ENCODE peak calls at places on chromosome 12, in five cellular contexts. One of them, this sample, is unnamed.

GRCh38 chr12:28698541-28698940 is 450.5 kb upstream of the FAR2 start:
- DNase-seq in left kidney: no peak
- DNase-seq in AG09319: no peak
- DNase-seq in stimulated activated CD8-positive, alpha-beta memory T cell treated with anti-CD3 and anti-CD28 coated beads, Interleukin-2, amount 100 ng/mL, for 1 hour: no peak
- DNase-seq in NCI-H1092 treated with DMSO at 0.1 percent for 48 hours: no peak
- DNase-seq in this sample: no peak

GRCh38 chr12:1566449-1567135 is 27.8 kb downstream of the FBXL14 start:
- DNase-seq in left kidney: peak
- DNase-seq in AG09319: no peak
- DNase-seq in stimulated activated CD8-positive, alpha-beta memory T cell treated with anti-CD3 and anti-CD28 coated beads, Interleukin-2, amount 100 ng/mL, for 1 hour: no peak
- DNase-seq in NCI-H1092 treated with DMSO at 0.1 percent for 48 hours: no peak
- DNase-seq in this sample: no peak

GRCh38 chr12:95459310-95459709 is 14.6 kb upstream of the METAP2 start:
- DNase-seq in left kidney: no peak
- DNase-seq in AG09319: no peak
- DNase-seq in stimulated activated CD8-positive, alpha-beta memory T cell treated with anti-CD3 and anti-CD28 coated beads, Interleukin-2, amount 100 ng/mL, for 1 hour: no peak
- DNase-seq in NCI-H1092 treated with DMSO at 0.1 percent for 48 hours: no peak
- DNase-seq in this sample: no peak

GRCh38 chr12:110022980-110023633 is 23.9 kb downstream of the ANKRD13A start:
- DNase-seq in left kidney: no peak
- DNase-seq in AG09319: peak
- DNase-seq in stimulated activated CD8-positive, alpha-beta memory T cell treated with anti-CD3 and anti-CD28 coated beads, Interleukin-2, amount 100 ng/mL, for 1 hour: no peak
- DNase-seq in NCI-H1092 treated with DMSO at 0.1 percent for 48 hours: no peak
- DNase-seq in this sample: peak

GRCh38 chr12:95185834-95186233 is 31.4 kb downstream of the FGD6 start:
- DNase-seq in left kidney: no peak
- DNase-seq in AG09319: no peak
- DNase-seq in stimulated activated CD8-positive, alpha-beta memory T cell treated with anti-CD3 and anti-CD28 coated beads, Interleukin-2, amount 100 ng/mL, for 1 hour: no peak
- DNase-seq in NCI-H1092 treated with DMSO at 0.1 percent for 48 hours: no peak
- DNase-seq in this sample: no peak

GRCh38 chr12:132204822-132205270 is 60.6 kb downstream of the NOC4L start:
- DNase-seq in left kidney: no peak
- DNase-seq in AG09319: no peak
- DNase-seq in stimulated activated CD8-positive, alpha-beta memory T cell treated with anti-CD3 and anti-CD28 coated beads, Interleukin-2, amount 100 ng/mL, for 1 hour: no peak
- DNase-seq in NCI-H1092 treated with DMSO at 0.1 percent for 48 hours: no peak
- DNase-seq in this sample: no peak

GRCh38 chr12:96167492-96167891 is 26.7 kb upstream of the ELK3 start:
- DNase-seq in left kidney: no peak
- DNase-seq in AG09319: no peak
- DNase-seq in stimulated activated CD8-positive, alpha-beta memory T cell treated with anti-CD3 and anti-CD28 coated beads, Interleukin-2, amount 100 ng/mL, for 1 hour: no peak
- DNase-seq in NCI-H1092 treated with DMSO at 0.1 percent for 48 hours: no peak
- DNase-seq in this sample: no peak

GRCh38 chr12:6363330-6364036 is 11.9 kb downstream of the SCNN1A start:
- DNase-seq in left kidney: peak
- DNase-seq in AG09319: no peak
- DNase-seq in stimulated activated CD8-positive, alpha-beta memory T cell treated with anti-CD3 and anti-CD28 coated beads, Interleukin-2, amount 100 ng/mL, for 1 hour: peak
- DNase-seq in NCI-H1092 treated with DMSO at 0.1 percent for 48 hours: no peak
- DNase-seq in this sample: peak

GRCh38 chr12:15831315-15831993 is 42.3 kb upstream of the EPS8 start:
- DNase-seq in left kidney: no peak
- DNase-seq in AG09319: no peak
- DNase-seq in stimulated activated CD8-positive, alpha-beta memory T cell treated with anti-CD3 and anti-CD28 coated beads, Interleukin-2, amount 100 ng/mL, for 1 hour: no peak
- DNase-seq in NCI-H1092 treated with DMSO at 0.1 percent for 48 hours: no peak
- DNase-seq in this sample: no peak

GRCh38 chr12:124730455-124730932 is 133.2 kb downstream of the SCARB1 start:
- DNase-seq in left kidney: peak
- DNase-seq in AG09319: no peak
- DNase-seq in stimulated activated CD8-positive, alpha-beta memory T cell treated with anti-CD3 and anti-CD28 coated beads, Interleukin-2, amount 100 ng/mL, for 1 hour: no peak
- DNase-seq in NCI-H1092 treated with DMSO at 0.1 percent for 48 hours: peak
- DNase-seq in this sample: peak

GRCh38 chr12:27828196-27828595 is 48.2 kb upstream of the MANSC4 start:
- DNase-seq in left kidney: no peak
- DNase-seq in AG09319: no peak
- DNase-seq in stimulated activated CD8-positive, alpha-beta memory T cell treated with anti-CD3 and anti-CD28 coated beads, Interleukin-2, amount 100 ng/mL, for 1 hour: no peak
- DNase-seq in NCI-H1092 treated with DMSO at 0.1 percent for 48 hours: no peak
- DNase-seq in this sample: peak

GRCh38 chr12:21766403-21766802 is 8.1 kb downstream of the KCNJ8 start:
- DNase-seq in left kidney: no peak
- DNase-seq in AG09319: no peak
- DNase-seq in stimulated activated CD8-positive, alpha-beta memory T cell treated with anti-CD3 and anti-CD28 coated beads, Interleukin-2, amount 100 ng/mL, for 1 hour: no peak
- DNase-seq in NCI-H1092 treated with DMSO at 0.1 percent for 48 hours: no peak
- DNase-seq in this sample: no peak

GRCh38 chr12:44357476-44357875 is 518.6 kb downstream of the NELL2 start:
- DNase-seq in left kidney: no peak
- DNase-seq in AG09319: no peak
- DNase-seq in stimulated activated CD8-positive, alpha-beta memory T cell treated with anti-CD3 and anti-CD28 coated beads, Interleukin-2, amount 100 ng/mL, for 1 hour: no peak
- DNase-seq in NCI-H1092 treated with DMSO at 0.1 percent for 48 hours: no peak
- DNase-seq in this sample: no peak

GRCh38 chr12:19074700-19075099 is 54.8 kb upstream of the PLEKHA5 start:
- DNase-seq in left kidney: no peak
- DNase-seq in AG09319: no peak
- DNase-seq in stimulated activated CD8-positive, alpha-beta memory T cell treated with anti-CD3 and anti-CD28 coated beads, Interleukin-2, amount 100 ng/mL, for 1 hour: no peak
- DNase-seq in NCI-H1092 treated with DMSO at 0.1 percent for 48 hours: no peak
- DNase-seq in this sample: peak

GRCh38 chr12:29750928-29751220 is 32.9 kb downstream of the TMTC1 start:
- DNase-seq in left kidney: no peak
- DNase-seq in AG09319: no peak
- DNase-seq in stimulated activated CD8-positive, alpha-beta memory T cell treated with anti-CD3 and anti-CD28 coated beads, Interleukin-2, amount 100 ng/mL, for 1 hour: no peak
- DNase-seq in NCI-H1092 treated with DMSO at 0.1 percent for 48 hours: no peak
- DNase-seq in this sample: no peak

GRCh38 chr12:27534060-27534764 is 10.2 kb downstream of the PPFIBP1 start:
- DNase-seq in left kidney: no peak
- DNase-seq in AG09319: no peak
- DNase-seq in stimulated activated CD8-positive, alpha-beta memory T cell treated with anti-CD3 and anti-CD28 coated beads, Interleukin-2, amount 100 ng/mL, for 1 hour: no peak
- DNase-seq in NCI-H1092 treated with DMSO at 0.1 percent for 48 hours: no peak
- DNase-seq in this sample: no peak

GRCh38 chr12:71848212-71848611 is 8.7 kb downstream of the TBC1D15 start:
- DNase-seq in left kidney: no peak
- DNase-seq in AG09319: no peak
- DNase-seq in stimulated activated CD8-positive, alpha-beta memory T cell treated with anti-CD3 and anti-CD28 coated beads, Interleukin-2, amount 100 ng/mL, for 1 hour: no peak
- DNase-seq in NCI-H1092 treated with DMSO at 0.1 percent for 48 hours: no peak
- DNase-seq in this sample: no peak

GRCh38 chr12:20314325-20314724 is 54.0 kb upstream of the PDE3A start:
- DNase-seq in left kidney: no peak
- DNase-seq in AG09319: no peak
- DNase-seq in stimulated activated CD8-positive, alpha-beta memory T cell treated with anti-CD3 and anti-CD28 coated beads, Interleukin-2, amount 100 ng/mL, for 1 hour: no peak
- DNase-seq in NCI-H1092 treated with DMSO at 0.1 percent for 48 hours: no peak
- DNase-seq in this sample: peak

GRCh38 chr12:29616664-29617409 is 119.4 kb upstream of the OVCH1 start:
- DNase-seq in left kidney: no peak
- DNase-seq in AG09319: no peak
- DNase-seq in stimulated activated CD8-positive, alpha-beta memory T cell treated with anti-CD3 and anti-CD28 coated beads, Interleukin-2, amount 100 ng/mL, for 1 hour: no peak
- DNase-seq in NCI-H1092 treated with DMSO at 0.1 percent for 48 hours: no peak
- DNase-seq in this sample: peak

GRCh38 chr12:69343885-69344612 is 4.1 kb upstream of the LYZ start:
- DNase-seq in left kidney: no peak
- DNase-seq in AG09319: no peak
- DNase-seq in stimulated activated CD8-positive, alpha-beta memory T cell treated with anti-CD3 and anti-CD28 coated beads, Interleukin-2, amount 100 ng/mL, for 1 hour: no peak
- DNase-seq in NCI-H1092 treated with DMSO at 0.1 percent for 48 hours: no peak
- DNase-seq in this sample: no peak